ENCODE peak calls at places on chromosomes 2 and 18, in nine cellular contexts. H is psoas muscle; F is mammary epithelial cell; B is BE2C; X is hepatocyte; Y is sigmoid colon; A is kidney; D is effector memory CD4-positive, alpha-beta T cell; C is right atrium auricular region. E is an unnamed sample. For H3K4me1, the result is how much of the 10 kb centered on the place peaks cover.

GRCh38 chr2:233413529-233414272 is 59.4 kb downstream of the DGKD start:
- DNase-seq in Y (no peak), H (peak), F (peak), A (peak), B (peak), X (no peak), C (no peak), D (no peak), E (peak)

GRCh38 chr2:120344214-120344990 is 1.5 kb upstream of the INHBB start:
- DNase-seq in X (peak), Y (no peak), C (no peak), F (no peak), H (peak), A (peak), B (peak), D (no peak), E (no peak)

GRCh38 chr18:74567805-74568204 is 29.9 kb upstream of the ZNF407 start:
- DNase-seq in B (no peak), X (no peak), D (no peak), H (no peak), F (no peak), Y (no peak), A (no peak), C (no peak), E (no peak)

GRCh38 chr2:160225722-160226121 is 25.6 kb upstream of the ITGB6 start:
- DNase-seq in B (peak), C (no peak), Y (no peak), D (no peak), A (no peak), X (no peak), F (peak), H (no peak), E (peak)

GRCh38 chr2:200438251-200438650 is 71.6 kb downstream of the KCTD18 start:
- DNase-seq in X (no peak), A (no peak), C (no peak), Y (no peak), B (no peak), D (no peak), H (no peak), F (no peak), E (no peak)

GRCh38 chr2:9637330-9637729 is 6.5 kb upstream of the YWHAQ start:
- DNase-seq in A (no peak), X (no peak), Y (no peak), H (no peak), B (no peak), F (peak), D (no peak), C (no peak), E (peak)

GRCh38 chr2:144374163-144374661 is 145.7 kb downstream of the ZEB2 start:
- DNase-seq in B (no peak), D (no peak), A (no peak), F (no peak), X (no peak), C (no peak), H (no peak), Y (no peak), E (no peak)

GRCh38 chr2:37795938-37796337 is 124.5 kb upstream of the CDC42EP3 start:
- DNase-seq in F (peak), D (no peak), H (no peak), B (no peak), C (no peak), X (no peak), A (no peak), Y (no peak), E (peak)

GRCh38 chr2:133814890-133815289 is 246.6 kb upstream of the NCKAP5 start:
- DNase-seq in F (no peak), C (no peak), H (no peak), A (no peak), Y (no peak), X (no peak), B (no peak), D (no peak), E (no peak)

GRCh38 chr2:26591619-26592505 is 49.3 kb downstream of the CIB4 start:
- DNase-seq in B (peak), A (peak), Y (peak), X (no peak), F (peak), C (no peak), D (no peak), H (no peak), E (no peak)

GRCh38 chr2:18824317-18824716 is 234.9 kb upstream of the NT5C1B start:
- DNase-seq in Y (no peak), X (no peak), D (no peak), C (no peak), B (no peak), F (no peak), A (no peak), H (no peak), E (no peak)

GRCh38 chr18:8471373-8471772 is 137.9 kb upstream of the RAB12 start:
- DNase-seq in H (no peak), C (peak), Y (no peak), X (no peak), A (no peak), F (no peak), B (no peak), D (no peak), E (peak)

GRCh38 chr2:205712508-205712907 is 30.2 kb downstream of the NRP2 start:
- DNase-seq in D (no peak), H (no peak), F (peak), X (no peak), C (no peak), B (no peak), A (no peak), Y (no peak), E (peak)

GRCh38 chr2:106607371-106607770 is 120.2 kb downstream of the CD8B2 start:
- DNase-seq in X (no peak), C (no peak), B (no peak), Y (no peak), A (no peak), D (no peak), H (no peak), F (no peak), E (no peak)

GRCh38 chr2:69387770-69388481 is 899 bp upstream of the GFPT1 start:
- DNase-seq in Y (no peak), F (no peak), A (no peak), H (no peak), X (peak), C (no peak), D (no peak), B (no peak), E (peak)

GRCh38 chr2:19046986-19047780 is 311.2 kb downstream of the OSR1 start:
- DNase-seq in C (no peak), Y (no peak), H (no peak), A (no peak), B (no peak), D (no peak), X (no peak), F (no peak), E (no peak)

DNA sequence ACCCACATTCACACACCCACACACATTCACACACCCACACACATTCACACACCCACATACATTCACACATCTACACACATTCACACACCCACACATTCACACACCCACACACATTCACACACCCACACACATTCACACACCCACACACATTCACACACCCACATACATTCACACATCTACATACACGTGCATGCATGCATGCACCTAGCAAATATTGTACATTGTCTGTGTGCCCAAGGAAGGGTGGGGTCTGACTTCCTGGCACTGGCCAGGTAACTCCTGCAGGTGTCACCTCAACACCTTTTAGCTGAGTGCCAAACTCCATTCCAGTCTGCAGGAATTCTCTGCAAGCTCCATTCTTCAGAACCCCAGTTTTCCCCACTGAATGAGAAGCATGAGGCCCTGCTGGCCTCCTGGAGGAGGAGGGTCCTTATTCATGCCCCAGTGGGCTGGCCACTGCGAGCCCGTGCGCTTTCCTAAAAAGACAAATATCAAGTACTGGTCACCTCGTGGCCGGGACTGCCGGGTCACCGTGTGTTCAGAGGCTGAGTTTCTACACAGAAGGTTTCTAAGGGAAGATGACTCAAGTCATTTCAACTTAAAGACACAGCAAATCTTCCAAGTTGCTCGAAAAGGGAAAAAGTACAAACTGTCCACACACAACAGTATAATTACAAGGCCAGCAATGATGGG is 131.5 kb downstream of the HDAC4 start:
- DNase-seq in X (no peak), C (no peak), D (no peak), Y (no peak), A (no peak), H (no peak), F (no peak), B (no peak), E (no peak)
- H3K4me1 ChIP-seq in X (half or more), C (under half), D (half or more), Y (half or more), A (under half), H (half or more), F (under half), B (under half), E (under half)

DNA sequence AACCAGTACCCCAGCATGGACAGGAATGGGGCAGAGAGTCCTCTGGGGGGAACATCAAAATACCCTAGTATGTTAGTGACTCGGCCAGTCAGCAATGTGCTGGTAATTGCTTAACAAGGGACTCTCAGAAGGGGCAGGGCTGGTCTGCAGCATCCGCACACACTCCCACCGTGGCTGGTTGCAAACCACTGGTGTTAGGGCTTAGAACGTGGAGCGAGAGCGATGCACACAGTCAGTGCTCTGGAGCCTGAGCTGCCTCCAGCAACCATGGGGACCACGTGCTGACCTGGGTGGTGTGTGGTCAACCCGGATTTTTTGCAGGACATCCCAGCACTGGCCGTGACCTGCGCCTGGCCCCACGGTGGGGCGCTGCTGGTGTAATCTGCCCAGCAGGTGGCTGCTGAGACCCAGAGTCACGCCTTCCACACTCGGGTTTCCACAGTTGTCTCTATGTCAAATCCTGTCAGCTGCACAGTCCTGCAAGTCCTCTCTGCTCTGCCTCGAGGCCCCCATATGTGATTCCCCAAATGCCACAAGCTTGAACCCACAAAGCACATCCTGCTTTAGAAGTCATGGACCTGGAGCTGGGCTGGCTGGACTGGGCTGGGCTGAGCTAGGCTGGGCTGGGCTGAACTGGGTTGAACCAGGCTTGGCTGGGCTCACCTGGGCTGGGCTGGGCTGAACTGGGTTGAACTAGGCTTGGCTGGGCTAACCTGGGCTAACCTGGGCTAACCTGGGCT is 50.6 kb upstream of the GPC1 start:
- DNase-seq in A (peak), Y (peak), H (peak), F (no peak), D (no peak), X (no peak), B (peak), C (no peak), E (peak)
- H3K4me1 ChIP-seq in A (under half), Y (under half), H (under half), F (under half), D (under half), X (under half), B (under half), C (under half), E (under half)

GRCh38 chr2:172105715-172106124 is 3.0 kb upstream of the DLX2 start:
- DNase-seq in Y (no peak), H (no peak), B (no peak), F (no peak), D (no peak), C (no peak), X (no peak), A (no peak), E (no peak)
- H3K4me1 ChIP-seq in Y (under half), H (under half), B (under half), F (under half), D (half or more), C (under half), X (under half), A (under half), E (under half)

GRCh38 chr2:216683846-216684245 is 11.5 kb downstream of the IGFBP5 start:
- DNase-seq in H (peak), B (no peak), D (no peak), Y (peak), A (no peak), X (peak), C (peak), F (peak), E (no peak)
- H3K4me1 ChIP-seq in H (half or more), B (under half), D (under half), Y (half or more), A (under half), X (under half), C (under half), F (under half), E (under half)

GRCh38 chr2:10861765-10862164 is 49.2 kb upstream of the PDIA6 start:
- DNase-seq in D (no peak), B (no peak), X (no peak), H (no peak), C (no peak), A (no peak), Y (no peak), F (no peak), E (no peak)
- H3K4me1 ChIP-seq in D (under half), B (under half), X (under half), H (under half), C (under half), A (under half), Y (under half), F (under half), E (under half)

DNA sequence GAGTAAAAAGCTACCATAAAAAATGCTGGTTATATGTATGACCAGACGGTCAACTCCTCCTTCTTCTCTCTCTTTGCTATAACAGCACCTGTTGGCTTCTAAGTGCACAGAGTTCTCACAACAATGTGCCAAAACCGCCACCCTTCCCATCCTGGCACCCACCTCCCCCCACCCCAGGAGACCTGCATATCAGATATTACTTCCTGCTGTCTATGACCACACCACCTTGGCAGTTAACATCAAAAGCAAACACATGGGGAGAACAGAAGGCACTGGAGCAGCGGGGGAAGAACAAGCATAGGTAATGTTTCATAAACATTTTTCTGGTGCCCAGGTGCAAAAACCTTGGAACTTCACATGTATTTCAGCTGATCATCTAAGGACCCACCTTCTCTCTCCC is 15.5 kb downstream of the SPRED2 start:
- DNase-seq in X (no peak), F (no peak), A (no peak), C (no peak), H (no peak), D (no peak), Y (no peak), B (no peak), E (no peak)
- H3K4me1 ChIP-seq in X (under half), F (under half), A (under half), C (under half), H (under half), D (under half), Y (under half), B (under half), E (under half)

GRCh38 chr2:48712151-48712550 is 43.4 kb downstream of the LHCGR start:
- DNase-seq in B (no peak), H (no peak), Y (no peak), A (no peak), C (no peak), X (no peak), D (no peak), F (no peak), E (no peak)

GRCh38 chr2:48711343-48711742 is 44.2 kb downstream of the LHCGR start:
- DNase-seq in F (no peak), X (no peak), H (no peak), B (no peak), A (no peak), C (no peak), D (no peak), Y (no peak), E (no peak)

DNA sequence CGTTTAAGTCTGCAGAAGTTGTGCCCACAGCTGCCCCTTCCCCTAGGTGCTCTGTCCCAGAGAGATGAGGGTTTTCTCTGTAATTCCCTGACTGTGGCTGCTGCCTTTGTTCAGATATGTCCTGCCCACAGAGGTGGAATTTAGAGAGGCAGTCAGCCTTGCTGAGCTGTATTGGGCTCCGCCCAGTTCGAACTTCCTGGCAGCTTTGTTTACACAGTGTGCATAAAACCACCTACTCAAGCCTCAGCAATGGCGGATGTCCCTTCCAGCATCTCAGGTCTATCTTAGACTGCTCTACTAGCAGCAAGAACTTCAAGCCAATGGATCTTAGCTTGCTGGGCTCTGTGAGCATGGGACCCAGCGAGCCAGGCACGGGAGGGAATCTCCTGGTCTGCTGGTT is 48.1 kb downstream of the LHCGR start:
- DNase-seq in A (no peak), C (no peak), X (peak), B (no peak), Y (no peak), F (peak), D (no peak), H (no peak), E (no peak)
- H3K4me1 ChIP-seq in A (under half), C (under half), X (under half), B (under half), Y (under half), F (under half), D (under half), H (under half), E (under half)